ENCODE peak calls at places on chromosomes 11 and 22, in seven cellular contexts. G, X, K, L, P, N and M are unnamed samples.
A peak's percentile ranks its signal among the peaks of the same experiment; 100 is the strongest.

GRCh38 chr11:75233688-75234295 is 6.8 kb upstream of the TPBGL start:
- DNase-seq in G (no peak), X (no peak), K (peak; percentile 45), L (peak; percentile 39), P (no peak), N (peak; percentile 55), M (no peak)

GRCh38 chr11:86799680-86800075 is 664 bp upstream of the PRSS23 start:
- DNase-seq in G (no peak), X (no peak), K (no peak), L (no peak), P (no peak), N (no peak), M (no peak)

GRCh38 chr11:100942016-100942415 is 187.6 kb downstream of the PGR start:
- DNase-seq in G (no peak), X (no peak), K (peak; percentile 77), L (no peak), P (no peak), N (peak; percentile 23), M (no peak)

GRCh38 chr11:68002575-68002942 is 1.3 kb downstream of the UNC93B1 start:
- DNase-seq in G (no peak), X (no peak), K (no peak), L (no peak), P (no peak), N (no peak), M (no peak)

GRCh38 chr11:17021550-17021949 is 7.3 kb upstream of the PLEKHA7 start:
- DNase-seq in G (no peak), X (no peak), K (no peak), L (no peak), P (no peak), N (no peak), M (no peak)

GRCh38 chr11:95095858-95096587 is 6.4 kb downstream of the ENDOD1 start:
- DNase-seq in G (peak; percentile 52), X (no peak), K (no peak), L (no peak), P (no peak), N (peak; percentile 74), M (no peak)

GRCh38 chr22:43953988-43954771 is 1.1 kb upstream of the SAMM50 start:
- DNase-seq in G (no peak), X (no peak), K (no peak), L (no peak), P (no peak), N (no peak), M (no peak)

GRCh38 chr11:115981814-115982471 is 477.7 kb upstream of the CADM1 start:
- DNase-seq in G (no peak), X (no peak), K (no peak), L (no peak), P (no peak), N (peak; percentile 12), M (no peak)

GRCh38 chr22:49967333-49968241 is 7.0 kb downstream of the PIM3 start:
- DNase-seq in G (no peak), X (no peak), K (peak; percentile 91), L (peak; percentile 18), P (no peak), N (no peak), M (no peak)

GRCh38 chr11:71164186-71164585 is 88.2 kb downstream of the SHANK2 start:
- DNase-seq in G (no peak), X (no peak), K (no peak), L (no peak), P (no peak), N (no peak), M (no peak)

GRCh38 chr22:37455896-37456295 is 28.6 kb upstream of the ELFN2 start:
- DNase-seq in G (no peak), X (peak; percentile 43), K (no peak), L (no peak), P (no peak), N (peak; percentile 21), M (no peak)

GRCh38 chr11:6468712-6469495 is 4.8 kb downstream of the TRIM3 start:
- DNase-seq in G (peak; percentile 68), X (peak; percentile 58), K (peak; percentile 90), L (peak; percentile 48), P (no peak), N (peak; percentile 55), M (no peak)

GRCh38 chr11:130999992-131000770 is 83.9 kb upstream of the SNX19 start:
- DNase-seq in G (peak; percentile 85), X (peak; percentile 57), K (no peak), L (peak; percentile 94), P (no peak), N (peak; percentile 96), M (no peak)

GRCh38 chr22:24593810-24594568 is 1.1 kb upstream of the LRRC75B start:
- DNase-seq in G (no peak), X (no peak), K (no peak), L (no peak), P (no peak), N (no peak), M (no peak)

GRCh38 chr11:22304337-22304961 is 33.7 kb upstream of the SLC17A6 start:
- DNase-seq in G (no peak), X (no peak), K (no peak), L (no peak), P (peak; percentile 2), N (peak; percentile 21), M (no peak)

GRCh38 chr11:57787920-57788716 is 26.5 kb downstream of the CTNND1 start:
- DNase-seq in G (no peak), X (no peak), K (peak; percentile 33), L (no peak), P (no peak), N (no peak), M (no peak)

GRCh38 chr11:13137778-13138400 is 128.8 kb downstream of the RASSF10 start:
- DNase-seq in G (no peak), X (no peak), K (no peak), L (no peak), P (no peak), N (peak; percentile 61), M (no peak)

GRCh38 chr11:13141731-13142724 is 132.9 kb downstream of the RASSF10 start:
- DNase-seq in G (no peak), X (no peak), K (no peak), L (no peak), P (no peak), N (no peak), M (no peak)

GRCh38 chr11:13140028-13140870 is 131.1 kb downstream of the RASSF10 start:
- DNase-seq in G (peak; percentile 79), X (peak; percentile 73), K (no peak), L (no peak), P (no peak), N (peak; percentile 80), M (no peak)

GRCh38 chr11:13143486-13144297 is 133.9 kb upstream of the BMAL1 start:
- DNase-seq in G (no peak), X (no peak), K (no peak), L (no peak), P (no peak), N (no peak), M (no peak)

GRCh38 chr11:13140873-13141655 is 131.9 kb downstream of the RASSF10 start:
- DNase-seq in G (no peak), X (peak; percentile 71), K (no peak), L (no peak), P (no peak), N (peak; percentile 78), M (no peak)
- H3K4me3 ChIP-seq in G (no peak overlapping the region), X (no peak overlapping the region), K (no peak overlapping the region), L (no peak overlapping the region), P (no peak overlapping the region), N (no peak overlapping the region), M (no peak overlapping the region)

DNA sequence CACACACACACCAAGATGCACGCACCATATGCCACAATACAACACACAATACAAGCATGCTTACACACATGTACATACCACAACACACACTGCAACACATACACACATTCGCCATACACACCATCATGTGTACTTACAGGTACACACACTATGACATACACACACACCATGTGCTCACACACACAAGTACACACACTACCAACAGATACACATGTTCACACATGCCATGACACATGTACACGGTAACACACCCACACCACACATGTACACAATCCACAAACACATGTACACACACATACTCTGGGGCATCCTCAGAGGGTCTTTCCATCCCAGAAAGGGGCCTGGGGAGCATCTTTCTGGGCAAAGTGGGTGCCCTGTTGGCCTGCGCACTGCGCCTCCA is 82.2 kb downstream of the ST3GAL4 start:
- DNase-seq in G (no peak), X (no peak), K (no peak), L (no peak), P (no peak), N (no peak), M (no peak)
- H3K4me3 ChIP-seq in G (no peak overlapping the region), X (no peak overlapping the region), K (no peak overlapping the region), L (no peak overlapping the region), P (no peak overlapping the region), N (no peak overlapping the region), M (no peak overlapping the region)

GRCh38 chr11:62851807-62852522 is 12.6 kb upstream of the WDR74 start:
- DNase-seq in G (no peak), X (no peak), K (no peak), L (no peak), P (no peak), N (no peak), M (no peak)

GRCh38 chr11:62854013-62854824 is 14.8 kb upstream of the WDR74 start:
- DNase-seq in G (no peak), X (no peak), K (no peak), L (no peak), P (no peak), N (no peak), M (no peak)

GRCh38 chr11:62852523-62853188 is 13.3 kb upstream of the WDR74 start:
- DNase-seq in G (no peak), X (no peak), K (no peak), L (no peak), P (no peak), N (no peak), M (no peak)

GRCh38 chr11:62853279-62853965 is 14.0 kb upstream of the WDR74 start:
- DNase-seq in G (no peak), X (no peak), K (no peak), L (no peak), P (no peak), N (no peak), M (no peak)

DNA sequence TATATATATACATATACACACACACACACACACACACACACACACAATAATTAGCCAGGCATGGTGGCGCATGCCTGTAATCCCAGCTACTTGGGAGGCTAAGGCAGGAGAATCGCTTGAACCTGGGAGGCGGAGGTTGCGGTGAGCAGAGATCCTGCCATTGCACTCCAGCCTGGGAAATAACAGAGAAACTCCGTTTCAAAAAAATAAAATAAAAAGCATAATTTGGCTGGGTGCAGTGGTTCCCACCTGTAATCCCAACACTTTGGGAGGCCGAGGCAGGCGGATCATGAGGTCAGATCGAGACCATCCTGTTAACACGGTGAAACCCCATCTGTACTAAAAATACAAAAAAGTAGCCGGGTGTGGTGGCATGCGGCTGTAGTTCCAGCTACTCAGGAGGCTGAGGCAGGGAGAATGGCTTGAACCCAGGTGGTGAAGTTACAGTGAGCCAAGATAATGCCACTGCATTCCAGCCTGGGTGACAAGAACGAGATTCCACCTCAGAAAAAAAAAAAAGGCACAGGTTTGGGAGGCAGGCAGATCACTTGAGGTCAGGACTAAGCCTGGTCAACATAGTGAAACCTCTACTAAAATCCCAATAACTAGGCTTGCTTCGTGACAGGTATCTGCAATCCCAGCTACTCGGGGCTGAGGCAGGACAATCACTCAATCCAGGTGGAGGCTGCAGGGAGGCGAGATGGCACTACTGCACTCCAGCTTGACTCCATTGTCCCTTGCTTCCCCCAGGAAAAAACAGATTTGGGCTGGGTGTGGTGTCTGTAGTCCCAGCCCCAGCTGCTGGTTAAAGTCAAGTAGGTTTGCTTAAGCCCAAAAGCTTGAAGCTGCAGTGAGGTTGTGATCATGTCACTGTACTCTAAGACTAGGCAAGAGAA is 11.8 kb upstream of the WDR74 start:
- DNase-seq in G (no peak), X (no peak), K (no peak), L (no peak), P (peak; percentile 34), N (no peak), M (no peak)
- H3K4me3 ChIP-seq in G (no peak overlapping the region), X (no peak overlapping the region), K (no peak overlapping the region), L (no peak overlapping the region), P (peak overlapping the region; percentile 21), N (no peak overlapping the region), M (no peak overlapping the region)

GRCh38 chr11:32332990-32333334 is 102.4 kb downstream of the WT1 start:
- DNase-seq in G (no peak), X (no peak), K (no peak), L (no peak), P (no peak), N (no peak), M (no peak)
- H3K4me3 ChIP-seq in G (peak overlapping the region; percentile 44), X (no peak overlapping the region), K (peak overlapping the region; percentile 57), L (peak overlapping the region; percentile 42), P (no peak overlapping the region), N (no peak overlapping the region), M (peak overlapping the region; percentile 48)